ENCODE peak calls at places on chromosome 11, in nine cellular contexts. V, C, T, X, R, S, B, Z and K are unnamed samples.

GRCh38 chr11:1888811-1889526 is 2.7 kb downstream of the PRR33 start:
- DNase-seq in S (no peak), C (no peak), Z (peak; percentile 82), R (no peak), T (no peak), B (no peak), V (no peak), X (no peak), K (no peak)

GRCh38 chr11:107988397-107989158 is 20.1 kb upstream of the CUL5 start:
- DNase-seq in C (no peak), V (no peak), X (no peak), B (no peak), S (peak; percentile 23), R (no peak), T (no peak), Z (no peak), K (no peak)

GRCh38 chr11:134404485-134405341 is 7.3 kb downstream of the B3GAT1 start:
- DNase-seq in Z (no peak), C (no peak), V (no peak), X (no peak), R (no peak), B (no peak), S (no peak), T (no peak), K (no peak)

GRCh38 chr11:35121326-35121865 is 17.6 kb upstream of the CD44 start:
- DNase-seq in S (no peak), V (no peak), Z (no peak), B (no peak), T (no peak), R (no peak), X (no peak), C (no peak), K (no peak)

GRCh38 chr11:122724520-122724919 is 69.0 kb downstream of the UBASH3B start:
- DNase-seq in X (no peak), T (no peak), B (no peak), R (no peak), C (no peak), S (no peak), Z (no peak), V (no peak), K (no peak)

GRCh38 chr11:125588505-125588904 is 4.1 kb upstream of the STT3A start:
- DNase-seq in S (peak; percentile 55), R (no peak), V (no peak), Z (no peak), T (no peak), B (no peak), C (no peak), X (no peak), K (no peak)

GRCh38 chr11:73402834-73403185 is 26.6 kb downstream of the RELT start:
- DNase-seq in B (no peak), V (peak; percentile 57), R (no peak), X (no peak), Z (no peak), C (no peak), T (no peak), S (peak; percentile 56), K (no peak)

GRCh38 chr11:58832246-58832645 is 12.3 kb downstream of the GLYATL2 start:
- DNase-seq in B (no peak), C (no peak), S (peak; percentile 78), R (peak; percentile 36), X (no peak), T (no peak), Z (no peak), V (no peak), K (no peak)

GRCh38 chr11:65898656-65899355 is 1.4 kb downstream of the FOSL1 start:
- DNase-seq in B (no peak), T (no peak), C (no peak), X (no peak), R (no peak), V (no peak), Z (no peak), S (no peak), K (no peak)

GRCh38 chr11:65900899-65901180 is 652 bp upstream of the FOSL1 start:
- DNase-seq in C (no peak), S (no peak), T (no peak), X (no peak), Z (no peak), R (no peak), B (no peak), V (no peak), K (no peak)

GRCh38 chr11:65903068-65903481 is 2.9 kb upstream of the FOSL1 start:
- DNase-seq in C (no peak), X (no peak), T (no peak), Z (no peak), R (no peak), V (peak; percentile 78), S (peak; percentile 96), B (no peak), K (no peak)

GRCh38 chr11:65899356-65900124 is 648 bp downstream of the FOSL1 start:
- DNase-seq in X (peak; percentile 18), V (peak; percentile 70), B (peak; percentile 87), S (peak; percentile 91), C (peak; percentile 56), R (peak; percentile 57), Z (no peak), T (peak; percentile 82), K (peak; percentile 82)

DNA sequence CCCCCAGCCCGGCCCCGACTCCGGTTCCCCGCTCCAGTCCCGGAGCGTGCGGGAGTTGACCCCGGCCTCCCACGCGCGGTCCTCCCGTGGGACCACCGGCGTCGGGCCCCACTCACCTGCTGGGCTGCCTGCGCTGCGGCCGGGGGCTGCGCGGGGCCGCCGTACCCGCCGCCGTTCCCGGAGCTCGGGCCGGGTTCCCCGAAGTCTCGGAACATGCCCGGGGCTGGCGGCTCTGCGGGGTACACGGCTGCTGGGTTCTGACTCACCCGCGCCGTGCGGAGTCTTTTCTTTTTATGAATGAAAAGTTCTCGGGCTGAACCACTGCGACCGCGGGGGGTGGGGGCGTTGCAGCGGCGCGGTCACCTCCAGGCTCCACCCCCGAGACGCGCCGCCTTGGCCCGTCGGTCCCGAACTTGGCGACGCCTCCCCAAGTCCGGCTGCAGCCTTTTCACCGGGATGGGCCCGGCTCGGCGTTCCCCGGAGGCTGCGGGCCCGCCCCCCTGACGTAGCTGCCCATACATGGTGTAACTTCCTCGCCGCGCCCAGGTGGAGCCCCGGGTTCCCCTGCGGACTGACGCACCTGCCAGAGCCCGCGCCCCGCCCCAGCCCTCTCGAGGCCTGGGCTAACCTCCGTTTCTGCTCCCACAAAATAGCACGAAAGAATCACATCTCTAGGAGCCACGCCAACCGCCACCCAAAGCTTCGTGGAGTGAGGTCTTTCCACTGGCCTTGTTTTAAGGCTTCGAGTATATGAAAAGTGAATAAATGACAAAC is at the start of gene FOSL1:
- DNase-seq in C (peak; percentile 86), T (peak; percentile 93), R (peak; percentile 96), S (peak; percentile 99), V (peak; percentile 97), Z (peak; percentile 86), X (peak; percentile 78), B (peak; percentile 95), K (peak; percentile 94)
- H3K4me1 ChIP-seq in C (no peaks in the 10 kb centered on the region), T (peaks cover 20% of the 10 kb centered on the region), R (peaks cover 9% of the 10 kb centered on the region), S (peaks cover 55% of the 10 kb centered on the region), V (peaks cover 29% of the 10 kb centered on the region), Z (peaks cover 19% of the 10 kb centered on the region), X (no peaks in the 10 kb centered on the region), B (peaks cover 13% of the 10 kb centered on the region), K (no peaks in the 10 kb centered on the region)

DNA sequence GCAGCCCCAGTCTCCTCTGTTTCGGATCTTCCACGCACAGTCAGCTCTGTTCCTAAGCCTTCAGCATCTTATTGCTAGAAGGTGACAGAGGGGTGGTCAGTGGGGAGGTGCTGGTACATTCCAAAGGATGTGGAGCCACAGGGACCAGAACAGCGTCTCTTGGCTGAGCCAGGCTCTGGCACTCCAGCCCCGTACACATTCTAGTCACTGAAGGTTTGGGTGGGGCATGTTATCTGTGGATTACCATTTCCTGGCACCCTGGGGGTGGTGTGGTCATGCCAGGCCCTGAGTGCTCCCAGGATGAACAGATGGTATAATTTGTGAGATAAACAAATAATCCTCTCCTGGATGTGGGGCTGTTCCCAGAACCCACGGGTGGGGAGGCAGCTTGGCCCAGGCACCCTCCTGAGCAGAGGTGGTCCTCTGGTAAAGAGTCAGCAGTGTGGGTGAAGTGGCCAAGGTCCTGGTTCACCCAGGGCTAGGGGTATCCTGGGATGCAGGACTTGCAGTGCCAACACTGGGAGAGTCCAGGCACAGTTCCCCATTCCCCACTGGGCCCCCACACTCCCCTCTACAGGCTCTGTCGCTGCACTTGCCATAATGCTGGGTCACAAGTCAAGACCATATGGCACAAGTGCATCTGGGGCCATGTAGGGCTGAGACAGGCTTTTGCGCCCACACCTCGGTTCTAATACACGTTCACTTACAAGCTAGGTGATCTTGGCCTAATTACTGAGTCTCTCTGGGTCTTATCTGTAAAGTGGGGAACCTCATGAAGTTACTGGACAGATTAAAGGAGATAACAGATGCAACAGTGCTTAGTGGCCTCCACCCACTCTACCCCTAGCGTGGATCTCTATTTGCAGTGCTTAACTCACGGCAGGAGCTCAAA is 33.0 kb downstream of the DKK3 start:
- DNase-seq in X (no peak), R (no peak), C (no peak), Z (no peak), V (no peak), S (peak; percentile 10), T (no peak), B (peak; percentile 60), K (peak; percentile 44)
- H3K4me1 ChIP-seq in X (peaks cover 69% of the 10 kb centered on the region), R (peaks cover 8% of the 10 kb centered on the region), C (peaks cover 74% of the 10 kb centered on the region), Z (no peaks in the 10 kb centered on the region), V (peaks cover 30% of the 10 kb centered on the region), S (peaks cover 43% of the 10 kb centered on the region), T (peaks cover 89% of the 10 kb centered on the region), B (peaks cover 69% of the 10 kb centered on the region), K (peaks cover 100% of the 10 kb centered on the region)

DNA sequence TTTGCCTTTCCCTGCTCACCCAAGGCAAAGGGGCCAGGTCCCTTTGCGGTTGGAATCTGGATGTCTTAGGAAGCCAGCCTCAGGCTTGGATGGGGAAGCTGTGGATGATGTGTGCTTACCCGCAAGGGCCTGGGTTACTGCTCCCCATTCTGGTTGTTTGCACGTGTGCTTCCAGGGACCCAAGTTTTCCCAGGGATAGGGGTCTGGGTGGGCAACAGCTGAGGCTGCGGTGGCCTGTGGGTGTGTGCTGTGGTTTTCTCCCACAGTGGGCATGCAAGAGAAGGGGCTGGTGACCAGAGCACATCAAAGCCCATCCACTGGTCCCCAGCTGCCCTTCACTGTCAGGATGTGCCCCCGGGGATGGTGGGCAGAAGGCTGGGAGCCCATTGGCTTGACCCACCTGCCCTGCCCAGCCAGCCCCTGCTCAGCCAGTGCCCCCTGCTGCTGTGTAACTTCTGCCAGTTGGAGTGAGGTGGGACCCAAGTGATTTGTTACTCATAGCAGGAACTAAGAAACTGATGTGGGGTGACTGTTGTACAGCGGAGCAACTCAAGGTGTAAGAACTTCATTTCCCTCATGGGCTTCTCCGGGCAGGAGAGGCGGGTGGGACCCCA is 3.3 kb downstream of the CAPN5 start:
- DNase-seq in X (no peak), B (peak; percentile 40), V (peak; percentile 31), T (no peak), R (no peak), C (no peak), S (no peak), Z (no peak), K (no peak)
- H3K4me1 ChIP-seq in X (no peaks in the 10 kb centered on the region), B (peaks cover 32% of the 10 kb centered on the region), V (peaks cover 18% of the 10 kb centered on the region), T (peaks cover 57% of the 10 kb centered on the region), R (peaks cover 55% of the 10 kb centered on the region), C (no peaks in the 10 kb centered on the region), S (peaks cover 42% of the 10 kb centered on the region), Z (peaks cover 16% of the 10 kb centered on the region), K (peaks cover 54% of the 10 kb centered on the region)

GRCh38 chr11:68308068-68308467 is 4.3 kb upstream of the LRP5 start:
- DNase-seq in T (no peak), Z (no peak), R (no peak), V (peak; percentile 34), C (no peak), X (no peak), B (no peak), S (no peak), K (no peak)

GRCh38 chr11:68303982-68304780 is 8.2 kb upstream of the LRP5 start:
- DNase-seq in B (no peak), V (peak; percentile 28), C (no peak), X (no peak), T (no peak), R (no peak), S (no peak), Z (no peak), K (no peak)

GRCh38 chr11:68309621-68310185 is 2.7 kb upstream of the LRP5 start:
- DNase-seq in V (peak; percentile 41), R (no peak), S (no peak), Z (no peak), B (no peak), C (no peak), T (no peak), X (peak; percentile 55), K (no peak)

GRCh38 chr11:68303083-68303482 is 9.3 kb upstream of the LRP5 start:
- DNase-seq in X (no peak), B (no peak), T (no peak), C (no peak), V (no peak), Z (no peak), R (no peak), S (no peak), K (no peak)

DNA sequence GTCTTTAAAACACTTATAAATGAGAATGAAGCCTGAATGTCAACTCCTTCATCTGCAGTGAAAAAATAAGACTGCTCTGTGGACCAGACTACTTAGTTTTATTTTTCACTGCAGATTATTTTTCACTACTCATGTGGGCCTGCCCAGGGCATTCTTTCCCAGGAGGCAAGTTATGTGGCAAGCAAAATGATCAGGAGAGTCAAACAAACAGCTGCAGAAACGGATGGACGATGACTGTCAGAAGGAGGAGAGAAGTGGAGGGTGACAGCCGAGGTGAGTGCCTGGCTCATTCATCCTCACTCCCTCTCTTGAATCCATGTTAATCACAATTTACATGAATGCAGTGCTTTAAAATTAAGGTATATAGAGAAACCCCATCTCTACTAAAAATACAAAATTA is 5.8 kb upstream of the LRP5 start:
- DNase-seq in Z (no peak), R (no peak), S (no peak), T (no peak), B (no peak), V (peak; percentile 21), C (no peak), X (no peak), K (no peak)
- H3K4me1 ChIP-seq in Z (no peaks in the 10 kb centered on the region), R (peaks cover 7% of the 10 kb centered on the region), S (peaks cover 6% of the 10 kb centered on the region), T (no peaks in the 10 kb centered on the region), B (peaks cover 5% of the 10 kb centered on the region), V (peaks cover 12% of the 10 kb centered on the region), C (no peaks in the 10 kb centered on the region), X (peaks cover 10% of the 10 kb centered on the region), K (no peaks in the 10 kb centered on the region)